ENCODE peak calls at places on chromosomes 13 and 19, in ten cellular contexts. K is H1, C is ovary, P is spleen, M is tibial nerve, X is Peyer's patch, L is thyroid gland, Y is transverse colon, N is uterus, S is breast epithelium. Z is an unnamed sample.

GRCh38 chr13:37492741-37493514 is 105.6 kb downstream of the POSTN start:
- DNase-seq in K (no peak), C (no peak), P (no peak), M (no peak), X (no peak), L (no peak), Y (no peak), N (no peak), S (peak; percentile 58), Z (no peak)

GRCh38 chr19:56080669-56081401 is 40.3 kb downstream of the ZNF787 start:
- DNase-seq in K (peak; percentile 94), C (peak; percentile 65), P (peak; percentile 92), M (peak; percentile 75), X (peak; percentile 86), L (peak; percentile 82), Y (peak; percentile 85), N (peak; percentile 50), S (peak; percentile 65), Z (peak; percentile 84)

GRCh38 chr19:44455100-44455499 is 6.8 kb upstream of the ZNF229 start:
- DNase-seq in K (no peak), C (no peak), P (no peak), M (no peak), X (no peak), L (no peak), Y (no peak), N (no peak), S (no peak), Z (no peak)

GRCh38 chr13:70630247-70630646 is 522.0 kb upstream of the KLHL1 start:
- DNase-seq in K (no peak), C (no peak), P (no peak), M (no peak), X (no peak), L (no peak), Y (no peak), N (no peak), S (no peak), Z (no peak)

GRCh38 chr19:19111967-19112580 is 26.2 kb downstream of the TMEM161A start:
- DNase-seq in K (no peak), C (no peak), P (no peak), M (no peak), X (no peak), L (peak; percentile 61), Y (no peak), N (no peak), S (no peak), Z (no peak)

GRCh38 chr13:54029226-54029625 is 1000.6 kb downstream of the OLFM4 start:
- DNase-seq in K (no peak), C (no peak), P (no peak), M (no peak), X (no peak), L (peak; percentile 9), Y (no peak), N (no peak), S (no peak), Z (no peak)

GRCh38 chr19:45947926-45948325 is 25.7 kb downstream of the NOVA2 start:
- DNase-seq in K (no peak), C (no peak), P (no peak), M (no peak), X (no peak), L (no peak), Y (no peak), N (no peak), S (no peak), Z (no peak)

GRCh38 chr13:97226788-97227627 is 4.9 kb downstream of the MBNL2 start:
- DNase-seq in K (no peak), C (no peak), P (no peak), M (no peak), X (peak; percentile 49), L (no peak), Y (peak; percentile 64), N (no peak), S (no peak), Z (peak; percentile 83)

GRCh38 chr19:15222738-15223648 is 9.3 kb downstream of the EPHX3 start:
- DNase-seq in K (peak; percentile 92), C (peak; percentile 94), P (peak; percentile 93), M (peak; percentile 77), X (peak; percentile 64), L (peak; percentile 84), Y (peak; percentile 82), N (peak; percentile 93), S (peak; percentile 78), Z (peak; percentile 96)

GRCh38 chr13:48188129-48188528 is 44.9 kb upstream of the ITM2B start:
- DNase-seq in K (no peak), C (no peak), P (no peak), M (no peak), X (no peak), L (no peak), Y (no peak), N (no peak), S (no peak), Z (no peak)

GRCh38 chr13:70098669-70099068 is 9.0 kb upstream of the ATXN8OS start:
- DNase-seq in K (no peak), C (no peak), P (no peak), M (no peak), X (no peak), L (no peak), Y (no peak), N (no peak), S (no peak), Z (no peak)

GRCh38 chr19:6680141-6680540 is 10.2 kb upstream of the TNFSF14 start:
- DNase-seq in K (no peak), C (no peak), P (peak; percentile 22), M (no peak), X (no peak), L (no peak), Y (no peak), N (no peak), S (no peak), Z (no peak)

GRCh38 chr13:60019119-60019993 is 144.4 kb downstream of the DIAPH3 start:
- DNase-seq in K (no peak), C (no peak), P (no peak), M (no peak), X (no peak), L (no peak), Y (no peak), N (no peak), S (no peak), Z (no peak)

GRCh38 chr13:83183439-83184149 is 698.7 kb downstream of the SLITRK1 start:
- DNase-seq in K (no peak), C (no peak), P (no peak), M (no peak), X (no peak), L (no peak), Y (no peak), N (no peak), S (no peak), Z (no peak)

GRCh38 chr19:1113278-1113985 is 9.6 kb downstream of the GPX4 start:
- DNase-seq in K (peak; percentile 99), C (peak; percentile 98), P (peak; percentile 96), M (peak; percentile 98), X (peak; percentile 97), L (peak; percentile 97), Y (peak; percentile 98), N (peak; percentile 95), S (peak; percentile 91), Z (peak; percentile 98)
- TF ChIP-seq POLR2A in K (no peak), C (no peak), P (no peak), M (peak; percentile 61), X (no peak), L (no peak), Y (no peak), N (peak; percentile 39), S (no peak), Z (no peak)

GRCh38 chr19:2288743-2289713 is 7.1 kb upstream of the PEAK3 start:
- DNase-seq in K (no peak), C (no peak), P (no peak), M (no peak), X (peak; percentile 49), L (no peak), Y (no peak), N (no peak), S (no peak), Z (no peak)

GRCh38 chr19:2290441-2291184 is 8.6 kb upstream of the PEAK3 start:
- DNase-seq in K (peak; percentile 79), C (no peak), P (peak; percentile 90), M (no peak), X (peak; percentile 59), L (peak; percentile 15), Y (peak; percentile 37), N (no peak), S (no peak), Z (no peak)

GRCh38 chr19:2291185-2291751 is 9.3 kb upstream of the PEAK3 start:
- DNase-seq in K (peak; percentile 85), C (no peak), P (peak; percentile 85), M (no peak), X (no peak), L (no peak), Y (no peak), N (no peak), S (no peak), Z (no peak)

GRCh38 chr19:2288010-2288742 is 6.2 kb upstream of the PEAK3 start:
- DNase-seq in K (no peak), C (no peak), P (peak; percentile 84), M (no peak), X (no peak), L (no peak), Y (no peak), N (no peak), S (no peak), Z (no peak)

DNA sequence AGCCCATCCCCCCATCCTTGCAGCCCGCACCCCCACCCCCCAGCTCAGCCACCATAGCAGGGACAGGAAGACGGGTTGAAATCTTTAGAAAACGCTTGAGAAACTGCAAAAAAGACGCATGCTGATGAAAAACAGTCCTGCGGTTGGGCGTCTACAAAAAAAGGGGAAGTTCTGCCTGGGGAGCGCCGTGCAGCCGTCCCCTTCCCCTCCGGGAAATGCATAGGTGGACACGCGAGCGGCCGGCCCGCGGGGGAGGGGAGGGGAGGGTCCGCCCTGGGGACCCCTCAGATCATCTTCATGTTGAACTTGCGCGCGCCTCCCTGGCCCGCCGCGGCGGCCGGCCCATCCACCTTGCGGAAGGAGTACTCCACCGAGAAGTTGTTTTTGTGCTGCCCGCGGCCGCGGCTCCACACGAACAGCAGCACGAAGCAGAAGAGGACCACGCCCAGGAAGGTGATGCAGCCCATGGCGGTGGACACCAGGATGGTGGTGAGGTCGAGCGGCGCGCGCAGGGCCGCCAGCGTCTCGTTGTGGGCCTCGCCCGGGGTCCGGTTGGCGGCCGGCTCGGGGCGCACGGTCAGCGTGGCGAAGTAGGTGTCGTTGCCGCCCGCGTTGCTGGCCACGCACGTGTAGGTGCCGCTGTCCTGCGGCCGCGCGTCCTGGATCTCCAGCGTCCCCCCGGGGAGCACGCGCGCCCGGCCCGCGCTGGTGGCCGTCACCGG is 7.9 kb upstream of the PEAK3 start:
- DNase-seq in K (no peak), C (no peak), P (peak; percentile 94), M (no peak), X (peak; percentile 84), L (peak; percentile 20), Y (peak; percentile 53), N (no peak), S (no peak), Z (no peak)
- H3K27ac ChIP-seq in K (no peak overlapping the region), C (no peak overlapping the region), P (peak overlapping the region; percentile 91), M (peak overlapping the region; percentile 82), X (peak overlapping the region; percentile 88), L (no peak overlapping the region), Y (peak overlapping the region; percentile 65), N (no peak overlapping the region), S (no peak overlapping the region), Z (peak overlapping the region; percentile 31)

GRCh38 chr19:17292301-17293074 is 10.7 kb downstream of the ABHD8 start:
- DNase-seq in K (peak; percentile 98), C (peak; percentile 74), P (peak; percentile 94), M (peak; percentile 75), X (peak; percentile 82), L (peak; percentile 54), Y (peak; percentile 85), N (peak; percentile 73), S (peak; percentile 79), Z (peak; percentile 87)
- H3K4me3 ChIP-seq in K (peak overlapping the region; percentile 44), C (peak overlapping the region; percentile 45), P (peak overlapping the region; percentile 85), M (peak overlapping the region; percentile 31), X (peak overlapping the region; percentile 55), L (no peak overlapping the region), Y (peak overlapping the region; percentile 44), N (peak overlapping the region; percentile 39), S (peak overlapping the region; percentile 51), Z (peak overlapping the region; percentile 39)

GRCh38 chr13:65932013-65932412 is 1298.1 kb downstream of the PCDH9 start:
- DNase-seq in K (no peak), C (no peak), P (no peak), M (no peak), X (no peak), L (no peak), Y (no peak), N (no peak), S (no peak), Z (no peak)
- TF ChIP-seq POLR2A in K (no peak), C (no peak), P (no peak), M (no peak), X (no peak), L (no peak), Y (no peak), N (no peak), S (no peak), Z (no peak)